ENCODE peak calls at places on chromosomes 6 and 20, in four cellular contexts. A, J, H and K are unnamed samples.
A peak's percentile ranks its signal among the peaks of the same experiment; 100 is the strongest.

GRCh38 chr6:44056392-44057237 is 70.6 kb downstream of the MRPL14 start:
- DNase-seq in J (peak; percentile 90), A (no peak), H (peak; percentile 57), K (peak; percentile 97)

GRCh38 chr6:144331610-144332009 is 46.5 kb downstream of the UTRN start:
- DNase-seq in J (peak; percentile 93), H (peak; percentile 85), A (no peak), K (no peak)

GRCh38 chr6:54431466-54431865 is 123.2 kb downstream of the TINAG start:
- DNase-seq in A (no peak), H (peak; percentile 22), J (peak; percentile 43), K (no peak)

GRCh38 chr6:109453594-109454482 is 1.7 kb downstream of the MICAL1 start:
- DNase-seq in J (no peak), A (no peak), H (no peak), K (peak; percentile 70)

GRCh38 chr20:48822879-48823385 is 4.9 kb downstream of the PREX1 start:
- DNase-seq in H (no peak), J (no peak), A (peak; percentile 25), K (no peak)

GRCh38 chr6:51514396-51515051 is 572.9 kb downstream of the PKHD1 start:
- DNase-seq in J (no peak), H (no peak), A (no peak), K (no peak)

GRCh38 chr6:74534485-74535211 is 671.2 kb downstream of the COL12A1 start:
- DNase-seq in J (peak; percentile 86), A (no peak), H (peak; percentile 27), K (no peak)

GRCh38 chr6:87391334-87391733 is 16.4 kb upstream of the CFAP206 start:
- DNase-seq in H (peak; percentile 51), J (peak; percentile 29), A (no peak), K (no peak)

GRCh38 chr20:45817652-45818194 is 5.3 kb downstream of the UBE2C start:
- DNase-seq in H (peak; percentile 86), J (peak; percentile 81), A (no peak), K (no peak)